ENCODE peak calls at places on chromosomes 1 and 21, in four cellular contexts. R is CD8-positive, alpha-beta T cell; E is HFFc6; T is cardiac fibroblast. U is an unnamed sample.

GRCh38 chr1:7069888-7070287 is 284.6 kb downstream of the CAMTA1 start:
- DNase-seq in T (no peak), E (no peak), R (no peak), U (no peak)

GRCh38 chr1:23122023-23122738 is 46.5 kb downstream of the LUZP1 start:
- DNase-seq in T (peak; percentile 56), R (no peak), E (peak; percentile 28), U (no peak)

GRCh38 chr1:225470210-225470609 is 42.4 kb upstream of the LBR start:
- DNase-seq in T (no peak), E (no peak), R (peak; percentile 37), U (no peak)

GRCh38 chr1:168801032-168801745 is 72.2 kb upstream of the DPT start:
- DNase-seq in T (no peak), E (no peak), R (no peak), U (no peak)

GRCh38 chr21:14863745-14864210 is 201.0 kb downstream of the NRIP1 start:
- DNase-seq in T (peak; percentile 62), E (no peak), R (no peak), U (peak; percentile 28)

GRCh38 chr1:165350861-165351260 is 5.7 kb downstream of the LMX1A start:
- DNase-seq in T (no peak), E (no peak), R (no peak), U (no peak)

GRCh38 chr1:109932232-109932631 is 21.6 kb downstream of the CSF1 start:
- DNase-seq in E (no peak), T (no peak), R (peak; percentile 5), U (no peak)

GRCh38 chr1:87872189-87872588 is 543.5 kb downstream of the LMO4 start:
- DNase-seq in E (no peak), T (no peak), R (no peak), U (no peak)

GRCh38 chr1:37479255-37480124 is 5.1 kb downstream of the ZC3H12A start:
- DNase-seq in T (peak; percentile 95), R (peak; percentile 91), E (peak; percentile 83), U (peak; percentile 96)

GRCh38 chr1:1337793-1338147 is 6.7 kb downstream of the TAS1R3 start:
- DNase-seq in R (no peak), E (no peak), T (no peak), U (no peak)

GRCh38 chr1:208820600-208821232 is 576.5 kb upstream of the PLXNA2 start:
- DNase-seq in E (no peak), T (no peak), R (no peak), U (no peak)

GRCh38 chr1:29900727-29901126 is 664.4 kb downstream of the PTPRU start:
- DNase-seq in T (no peak), R (no peak), E (no peak), U (no peak)

GRCh38 chr1:43960798-43961197 is 9.0 kb upstream of the DPH2 start:
- DNase-seq in T (no peak), E (no peak), R (no peak), U (no peak)

GRCh38 chr21:18646114-18646513 is 242.5 kb upstream of the TMPRSS15 start:
- DNase-seq in R (no peak), T (no peak), E (no peak), U (no peak)

GRCh38 chr1:245765241-245766000 is 610.6 kb downstream of the KIF26B start:
- DNase-seq in T (peak; percentile 86), E (peak; percentile 43), R (no peak), U (no peak)

GRCh38 chr1:52636701-52637695 is 4.0 kb downstream of the SHISAL2A start:
- DNase-seq in T (peak; percentile 21), E (no peak), R (peak; percentile 82), U (no peak)

GRCh38 chr21:33266784-33267135 is 593 bp downstream of the IL10RB start:
- DNase-seq in T (no peak), R (peak; percentile 73), E (no peak), U (no peak)

GRCh38 chr1:67458663-67459062 is 28.5 kb upstream of the SERBP1 start:
- DNase-seq in T (no peak), E (no peak), R (no peak), U (no peak)